ENCODE peak calls at places on chromosomes 1 and 21, in eight cellular contexts. L is left lung, A is AG04450, D is heart right ventricle, J is psoas muscle, X is IMR-90, W is Peyer's patch, U is progenitor cell of endocrine pancreas. C is an unnamed sample.

GRCh38 chr1:74847720-74848119 is 114.8 kb downstream of the TYW3 start:
- DNase-seq in W (no peak), L (no peak), J (no peak), U (no peak), D (no peak), A (no peak), X (peak), C (no peak)

GRCh38 chr1:41490911-41491310 is 6.4 kb upstream of the EDN2 start:
- DNase-seq in J (peak), U (no peak), X (no peak), W (no peak), L (no peak), A (no peak), D (no peak), C (no peak)

GRCh38 chr1:231240531-231240882 is 505 bp upstream of the GNPAT start:
- DNase-seq in D (no peak), J (no peak), A (no peak), X (peak), W (no peak), U (no peak), L (no peak), C (peak)

GRCh38 chr1:60970081-60970509 is 112.3 kb upstream of the NFIA start:
- DNase-seq in W (no peak), J (no peak), X (peak), U (no peak), L (no peak), A (no peak), D (no peak), C (peak)

GRCh38 chr21:43884012-43884860 is 19.2 kb downstream of the AGPAT3 start:
- DNase-seq in W (peak), X (no peak), A (no peak), D (no peak), U (no peak), J (peak), L (peak), C (peak)

GRCh38 chr1:21599402-21599801 is 69.8 kb downstream of the RAP1GAP start:
- DNase-seq in W (no peak), A (no peak), D (no peak), J (no peak), X (no peak), L (no peak), U (no peak), C (no peak)

GRCh38 chr1:93531193-93531592 is 83.3 kb downstream of the FNBP1L start:
- DNase-seq in D (no peak), A (no peak), X (no peak), L (no peak), J (no peak), W (no peak), U (no peak), C (no peak)

GRCh38 chr1:152886758-152887409 is 8.8 kb downstream of the SMCP start:
- DNase-seq in J (no peak), D (no peak), X (no peak), W (no peak), U (no peak), L (no peak), A (no peak), C (peak)

GRCh38 chr1:232038704-232039103 is 412.1 kb downstream of the DISC1 start:
- DNase-seq in J (no peak), D (no peak), A (no peak), X (no peak), W (no peak), U (no peak), L (no peak), C (no peak)

GRCh38 chr1:155504207-155504606 is 58.4 kb downstream of the ASH1L start:
- DNase-seq in L (no peak), U (no peak), D (no peak), A (no peak), J (no peak), X (peak), W (no peak), C (peak)

GRCh38 chr1:7089485-7089884 is 304.2 kb downstream of the CAMTA1 start:
- DNase-seq in U (no peak), L (no peak), X (no peak), A (no peak), J (no peak), D (no peak), W (no peak), C (no peak)

GRCh38 chr1:178864326-178864725 is 6.6 kb downstream of the ANGPTL1 start:
- DNase-seq in D (no peak), J (no peak), U (no peak), W (no peak), X (peak), L (no peak), A (no peak), C (no peak)

GRCh38 chr1:209490013-209490412 is 93.5 kb upstream of the CAMK1G start:
- DNase-seq in L (no peak), J (no peak), U (no peak), D (no peak), X (peak), A (no peak), W (no peak), C (peak)

GRCh38 chr1:6396998-6397397 is 3.4 kb upstream of the ACOT7 start:
- DNase-seq in A (no peak), U (no peak), X (no peak), W (no peak), D (no peak), L (no peak), J (no peak), C (no peak)

GRCh38 chr1:81391100-81391828 is 409.5 kb upstream of the ADGRL2 start:
- DNase-seq in W (no peak), X (peak), A (no peak), U (no peak), L (peak), J (no peak), D (no peak), C (no peak)

GRCh38 chr1:177786346-177786745 is 183.5 kb downstream of the SEC16B start:
- DNase-seq in A (no peak), W (no peak), L (no peak), J (no peak), D (no peak), X (no peak), U (no peak), C (no peak)

GRCh38 chr1:177780096-177780700 is 189.7 kb downstream of the SEC16B start:
- DNase-seq in A (peak), W (no peak), X (peak), L (no peak), J (no peak), D (no peak), U (no peak), C (peak)

GRCh38 chr1:177779325-177779965 is 190.4 kb downstream of the SEC16B start:
- DNase-seq in J (no peak), D (no peak), X (no peak), U (no peak), A (no peak), W (no peak), L (no peak), C (no peak)

GRCh38 chr1:177784394-177784793 is 185.5 kb downstream of the SEC16B start:
- DNase-seq in D (no peak), A (no peak), W (no peak), X (no peak), L (no peak), U (no peak), J (no peak), C (no peak)

DNA sequence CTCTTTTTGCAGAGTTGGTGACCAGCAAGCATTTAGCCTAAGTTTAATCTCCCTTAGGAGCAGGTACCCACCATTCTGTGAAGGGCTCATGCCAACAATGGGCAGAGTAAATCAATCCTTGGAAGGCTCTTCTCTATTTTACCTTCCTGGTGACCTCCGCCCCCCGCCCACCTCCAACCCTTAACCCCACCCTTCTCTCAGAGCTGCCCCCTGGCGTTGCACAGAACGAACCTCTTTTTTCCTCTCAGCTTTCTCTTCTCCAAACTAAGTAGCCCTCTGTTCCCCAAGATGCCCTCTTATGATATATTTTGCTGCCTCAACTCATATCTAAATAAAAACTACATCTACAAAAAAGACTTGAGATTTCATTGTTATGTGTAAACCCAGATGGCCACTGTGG is 186.8 kb downstream of the SEC16B start:
- DNase-seq in W (no peak), A (no peak), L (no peak), D (no peak), X (no peak), J (no peak), U (no peak), C (no peak)
- TF ChIP-seq CTCF in W (no peak), A (no peak), L (no peak), D (no peak), X (no peak), J (no peak), U (no peak), C (no peak)

DNA sequence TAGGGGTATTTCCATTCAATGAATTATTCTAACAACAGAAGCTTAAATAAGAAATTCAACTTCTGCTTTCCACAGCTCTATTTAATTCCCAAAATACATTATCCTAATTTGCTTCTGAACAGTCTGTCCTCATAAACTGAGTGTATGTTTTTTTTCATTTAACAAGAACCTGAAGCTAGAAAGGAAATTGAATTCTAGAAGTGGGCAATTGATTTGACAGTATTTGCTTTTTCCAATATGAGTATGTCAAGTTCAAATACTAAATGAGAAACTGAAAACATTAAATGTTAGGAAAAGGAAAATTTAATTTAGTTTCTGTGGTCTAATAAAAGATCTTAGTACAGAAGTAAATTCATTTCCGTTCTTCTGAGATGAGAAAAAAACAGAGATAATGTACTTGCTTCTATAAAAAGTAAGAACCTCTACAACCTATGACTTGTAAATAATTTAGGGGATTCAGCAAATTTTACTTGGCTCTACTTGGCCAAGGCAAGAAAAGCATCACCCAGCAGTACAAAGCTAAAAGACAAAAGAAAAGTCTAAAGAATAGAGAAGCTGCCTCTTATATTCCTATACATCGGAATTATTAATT is 31.1 kb downstream of the RAB3GAP2 start:
- DNase-seq in U (no peak), J (no peak), D (no peak), L (no peak), A (no peak), X (no peak), W (no peak), C (no peak)
- TF ChIP-seq CTCF in U (no peak), J (no peak), D (no peak), L (no peak), A (no peak), X (no peak), W (no peak), C (no peak)

GRCh38 chr1:244864253-244865027 is at the start of gene HNRNPU:
- DNase-seq in W (peak), X (peak), D (peak), U (peak), L (peak), J (peak), A (peak), C (peak)
- TF ChIP-seq CTCF in W (peak), X (peak), D (peak), U (peak), L (peak), J (peak), A (peak), C (peak)

DNA sequence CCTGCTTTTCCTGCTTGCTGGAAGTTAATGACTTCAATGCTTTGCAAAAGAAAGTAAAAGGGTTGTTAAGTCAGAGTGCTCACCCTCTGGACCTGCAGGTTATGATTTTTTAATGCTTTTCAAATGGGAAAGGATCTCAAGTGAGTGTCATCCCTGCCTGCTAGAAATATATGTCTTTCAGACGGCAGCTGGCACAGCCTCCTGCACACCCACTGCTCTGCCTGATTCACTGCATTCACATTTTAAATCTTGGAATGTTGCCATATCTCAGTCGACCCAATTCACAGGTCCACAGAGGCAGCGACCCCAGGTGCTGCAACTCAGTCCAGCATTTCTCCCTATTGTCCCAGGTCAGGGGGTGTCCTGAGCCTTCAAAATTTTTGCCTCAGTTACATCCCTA is 10.7 kb downstream of the DUSP23 start:
- DNase-seq in J (no peak), X (no peak), A (no peak), D (no peak), U (no peak), L (no peak), W (no peak), C (no peak)
- TF ChIP-seq CTCF in J (no peak), X (no peak), A (no peak), D (no peak), U (no peak), L (no peak), W (no peak), C (no peak)

GRCh38 chr1:158793604-158794003 is 12.6 kb upstream of the OR6N2 start:
- DNase-seq in A (no peak), L (no peak), D (no peak), J (no peak), X (no peak), U (no peak), W (no peak), C (no peak)
- TF ChIP-seq CTCF in A (peak), L (peak), D (no peak), J (no peak), X (peak), U (peak), W (peak), C (no peak)

DNA sequence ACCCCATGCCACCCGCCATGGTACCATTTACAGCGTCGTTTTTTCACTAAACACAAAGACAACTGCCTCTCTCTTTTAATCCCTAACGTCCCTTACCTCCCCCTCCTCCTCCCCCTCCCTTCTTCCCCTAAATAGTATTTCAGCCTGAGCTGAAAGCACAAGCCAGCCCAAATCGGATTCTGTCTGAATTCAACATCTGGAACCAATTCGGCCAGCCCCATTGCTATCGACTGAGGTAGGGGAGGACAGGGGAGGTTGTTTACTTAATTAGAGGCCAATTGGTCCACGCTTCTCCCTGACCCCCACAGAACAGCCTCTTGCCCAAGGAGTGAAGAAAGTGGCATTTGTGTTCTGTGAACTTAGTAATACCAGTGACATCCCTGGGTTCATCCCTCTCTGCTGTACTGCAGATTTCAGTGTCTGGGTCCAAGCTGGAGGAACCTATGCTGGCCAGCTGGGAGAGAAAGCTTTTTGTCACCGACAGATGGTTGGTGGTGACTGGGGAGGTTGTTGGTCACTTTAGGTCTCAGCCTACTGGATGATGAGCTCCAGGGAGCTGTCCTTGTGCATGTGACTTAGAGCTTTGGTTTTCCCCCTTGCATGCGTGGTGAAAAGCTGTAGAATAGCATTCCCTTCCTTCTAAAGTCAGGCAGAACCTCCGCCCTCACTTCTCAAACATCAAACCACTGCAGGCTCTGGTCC is 23.0 kb upstream of the IKBKE start:
- DNase-seq in W (no peak), J (no peak), A (no peak), L (no peak), U (no peak), D (no peak), X (no peak), C (no peak)
- TF ChIP-seq CTCF in W (no peak), J (no peak), A (no peak), L (no peak), U (no peak), D (no peak), X (no peak), C (no peak)

DNA sequence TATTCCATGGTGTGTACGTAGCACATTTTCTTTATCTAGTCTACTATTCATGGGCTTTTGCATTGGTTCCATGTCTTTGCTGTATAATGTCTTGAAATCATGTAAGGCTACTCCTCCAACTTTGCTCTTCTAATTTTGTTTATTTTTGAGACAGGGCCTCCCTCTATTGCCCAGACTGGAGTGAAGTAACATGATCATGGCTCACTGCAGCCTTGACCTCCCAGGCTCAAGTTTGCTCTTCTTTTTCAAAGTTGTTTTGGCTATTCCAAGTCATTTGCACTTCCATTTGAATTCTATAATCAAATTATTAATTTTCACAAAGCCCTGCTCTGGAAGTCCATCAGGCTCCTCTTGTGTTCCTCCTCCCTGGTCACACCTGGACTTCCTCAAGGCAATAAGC is 90.2 kb upstream of the SGIP1 start:
- DNase-seq in U (no peak), W (no peak), X (peak), L (no peak), A (no peak), D (no peak), J (no peak), C (no peak)
- TF ChIP-seq CTCF in U (no peak), W (no peak), X (no peak), L (no peak), A (no peak), D (no peak), J (no peak), C (no peak)

DNA sequence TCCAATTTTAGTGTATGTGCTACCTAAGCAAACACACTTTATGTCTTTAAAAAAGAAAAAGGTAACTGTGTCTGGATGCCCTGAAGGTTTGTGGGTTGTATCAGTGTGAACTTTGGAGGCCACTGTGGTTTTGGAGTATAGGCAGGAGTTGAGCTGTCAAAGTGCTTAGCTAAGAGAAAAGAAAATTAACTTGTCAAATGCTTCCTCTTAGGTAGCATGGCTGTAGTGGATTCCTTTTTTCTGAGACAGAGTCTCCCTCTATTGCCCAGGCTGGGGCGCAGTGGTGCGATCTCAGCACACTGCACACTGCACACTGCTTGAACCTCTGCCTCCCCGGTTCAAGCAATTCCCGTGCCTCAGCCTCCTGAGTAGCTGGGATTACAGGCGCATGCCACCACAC is 11.2 kb upstream of the SLC41A1 start:
- DNase-seq in L (no peak), X (no peak), J (no peak), W (no peak), D (no peak), A (no peak), U (no peak), C (no peak)
- TF ChIP-seq CTCF in L (no peak), X (no peak), J (no peak), W (no peak), D (no peak), A (no peak), U (no peak), C (no peak)

DNA sequence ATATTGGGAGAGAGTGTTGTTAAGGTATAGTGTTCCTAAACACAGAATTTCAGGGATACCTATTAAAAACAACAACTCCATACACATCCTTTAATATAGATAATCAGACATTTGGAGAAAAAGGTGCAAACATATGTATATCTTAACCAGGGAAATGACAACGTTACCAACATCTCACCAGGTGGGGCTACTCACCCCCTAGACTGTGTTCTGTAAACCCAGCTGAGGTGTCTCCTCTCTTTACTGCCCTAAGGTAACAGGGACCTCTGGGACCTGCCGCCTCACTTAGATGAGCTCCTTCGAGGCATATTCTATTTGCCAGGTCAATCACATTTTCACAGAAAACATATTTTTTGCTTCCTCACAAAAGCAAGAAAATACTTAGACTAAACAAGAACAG is 13.4 kb downstream of the RRAGC start:
- DNase-seq in X (no peak), J (no peak), D (no peak), U (no peak), A (no peak), L (no peak), W (no peak), C (no peak)
- TF ChIP-seq CTCF in X (no peak), J (no peak), D (no peak), U (no peak), A (no peak), L (no peak), W (no peak), C (no peak)

GRCh38 chr1:219621047-219621786 is 8.3 kb upstream of the ZC3H11B start:
- DNase-seq in X (no peak), D (peak), A (no peak), U (no peak), L (no peak), J (no peak), W (no peak), C (no peak)
- TF ChIP-seq CTCF in X (no peak), D (no peak), A (no peak), U (no peak), L (no peak), J (no peak), W (no peak), C (no peak)

C was measured in RWPE1.